ENCODE peak calls at places on chromosomes 5 and 9, in seven cellular contexts. L is GM12891, W is H1, D is HepG2, F is K562, C is GM12878, N is SK-N-SH. I is an unnamed sample.

GRCh38 chr5:71751422-71751821 is 32.3 kb downstream of the CARTPT start:
- DNase-seq in L (no peak), W (no peak), D (no peak), F (no peak), C (no peak), N (no peak), I (no peak)

GRCh38 chr5:153863941-153864340 is 174.8 kb downstream of the FAM114A2 start:
- DNase-seq in L (no peak), W (no peak), D (no peak), F (no peak), C (no peak), N (no peak), I (no peak)

GRCh38 chr9:21549251-21549765 is 67.2 kb upstream of the IFNE start:
- DNase-seq in L (no peak), W (no peak), D (no peak), F (no peak), C (no peak), N (no peak), I (no peak)

GRCh38 chr5:2608391-2608790 is 143.1 kb downstream of the IRX2 start:
- DNase-seq in L (no peak), W (no peak), D (no peak), F (no peak), C (no peak), N (no peak), I (no peak)

GRCh38 chr5:73412597-73412988 is 36.0 kb downstream of the FOXD1 start:
- DNase-seq in L (no peak), W (no peak), D (no peak), F (no peak), C (no peak), N (no peak), I (no peak)

GRCh38 chr9:70924905-70925547 is 196.4 kb downstream of the TRPM3 start:
- DNase-seq in L (peak), W (no peak), D (peak), F (peak), C (no peak), N (peak), I (no peak)

GRCh38 chr9:115845648-115846312 is 307.8 kb upstream of the PAPPA start:
- DNase-seq in L (no peak), W (no peak), D (no peak), F (no peak), C (no peak), N (no peak), I (no peak)

GRCh38 chr5:38265546-38266179 is 7.3 kb downstream of the EGFLAM start:
- DNase-seq in L (peak), W (peak), D (peak), F (peak), C (no peak), N (peak), I (no peak)

GRCh38 chr5:172274951-172275753 is 8.4 kb downstream of the UBTD2 start:
- DNase-seq in L (no peak), W (peak), D (no peak), F (no peak), C (peak), N (no peak), I (no peak)

GRCh38 chr5:172542651-172543131 is 88.4 kb upstream of the SH3PXD2B start:
- DNase-seq in L (no peak), W (peak), D (no peak), F (no peak), C (no peak), N (no peak), I (no peak)

GRCh38 chr5:31364881-31365636 is 166.8 kb downstream of the DROSHA start:
- DNase-seq in L (no peak), W (no peak), D (no peak), F (no peak), C (no peak), N (no peak), I (no peak)

GRCh38 chr5:173823721-173824567 is 64.2 kb upstream of the CPEB4 start:
- DNase-seq in L (no peak), W (no peak), D (peak), F (no peak), C (no peak), N (no peak), I (no peak)

GRCh38 chr5:28809811-28810750 is 1771.7 kb upstream of the CDH9 start:
- DNase-seq in L (no peak), W (no peak), D (no peak), F (peak), C (no peak), N (peak), I (peak)

GRCh38 chr5:171416160-171417049 is 3.0 kb upstream of the FGF18 start:
- DNase-seq in L (no peak), W (peak), D (no peak), F (no peak), C (no peak), N (no peak), I (no peak)

GRCh38 chr9:84851935-84852585 is 182.5 kb downstream of the NTRK2 start:
- DNase-seq in L (no peak), W (no peak), D (no peak), F (no peak), C (no peak), N (no peak), I (no peak)

GRCh38 chr5:145680744-145681143 is 154.4 kb downstream of the PRELID2 start:
- DNase-seq in L (no peak), W (no peak), D (no peak), F (no peak), C (no peak), N (no peak), I (no peak)

GRCh38 chr9:23669776-23670175 is 156.3 kb downstream of the ELAVL2 start:
- DNase-seq in L (no peak), W (no peak), D (no peak), F (no peak), C (no peak), N (no peak), I (no peak)

GRCh38 chr9:117035546-117035945 is 348.4 kb downstream of the TRIM32 start:
- DNase-seq in L (no peak), W (no peak), D (no peak), F (no peak), C (no peak), N (no peak), I (no peak)

GRCh38 chr9:4590430-4591122 is 71.5 kb upstream of the PLPP6 start:
- DNase-seq in L (no peak), W (no peak), D (no peak), F (no peak), C (no peak), N (no peak), I (no peak)

GRCh38 chr9:93826209-93826608 is 128.9 kb downstream of the BARX1 start:
- DNase-seq in L (no peak), W (peak), D (no peak), F (no peak), C (no peak), N (no peak), I (no peak)

GRCh38 chr5:59187772-59188347 is 605.0 kb downstream of the RAB3C start:
- DNase-seq in L (no peak), W (no peak), D (no peak), F (no peak), C (no peak), N (no peak), I (no peak)

GRCh38 chr5:30040483-30041116 is 1152.9 kb upstream of the CDH6 start:
- DNase-seq in L (peak), W (peak), D (peak), F (peak), C (no peak), N (peak), I (no peak)

DNA sequence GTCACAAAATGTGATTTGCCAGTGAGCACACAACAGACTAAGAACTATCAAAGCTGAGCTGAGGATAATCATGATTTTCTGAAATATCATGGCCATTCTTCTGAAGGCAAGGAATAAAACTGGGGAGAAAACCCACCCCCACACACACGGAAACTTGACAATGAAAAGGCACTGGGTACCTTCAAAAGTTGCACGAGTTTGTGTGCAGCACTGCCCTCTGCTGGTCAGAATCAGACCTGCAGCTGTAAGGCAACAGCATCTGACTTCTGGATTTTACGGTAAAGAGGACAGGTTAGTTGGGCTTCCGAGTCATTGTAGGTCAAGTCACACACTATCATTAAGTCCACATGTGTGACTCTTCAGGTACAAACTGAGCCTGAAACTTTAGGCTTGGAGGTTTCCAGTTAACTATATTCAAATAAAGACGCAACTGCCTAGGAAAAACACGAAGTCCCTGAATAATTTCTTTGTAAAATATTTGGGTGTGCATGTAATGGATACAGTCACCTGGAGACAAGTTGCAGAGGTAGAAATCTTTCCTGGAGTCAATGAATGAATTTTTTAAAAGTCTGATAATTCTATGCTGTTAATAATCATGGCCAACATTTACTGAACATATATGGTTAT is 132.9 kb downstream of the MTX3 start:
- DNase-seq in L (peak), W (peak), D (peak), F (peak), C (peak), N (peak), I (no peak)
- TF ChIP-seq TAF1 in L (no peak), W (no peak), D (no peak), F (no peak), C (no peak), N (no peak), I (no peak)

GRCh38 chr5:107456281-107456715 is 214.4 kb downstream of the EFNA5 start:
- DNase-seq in L (no peak), W (no peak), D (no peak), F (no peak), C (peak), N (no peak), I (no peak)
- TF ChIP-seq TAF1 in L (no peak), W (no peak), D (no peak), F (no peak), C (no peak), N (no peak), I (no peak)

DNA sequence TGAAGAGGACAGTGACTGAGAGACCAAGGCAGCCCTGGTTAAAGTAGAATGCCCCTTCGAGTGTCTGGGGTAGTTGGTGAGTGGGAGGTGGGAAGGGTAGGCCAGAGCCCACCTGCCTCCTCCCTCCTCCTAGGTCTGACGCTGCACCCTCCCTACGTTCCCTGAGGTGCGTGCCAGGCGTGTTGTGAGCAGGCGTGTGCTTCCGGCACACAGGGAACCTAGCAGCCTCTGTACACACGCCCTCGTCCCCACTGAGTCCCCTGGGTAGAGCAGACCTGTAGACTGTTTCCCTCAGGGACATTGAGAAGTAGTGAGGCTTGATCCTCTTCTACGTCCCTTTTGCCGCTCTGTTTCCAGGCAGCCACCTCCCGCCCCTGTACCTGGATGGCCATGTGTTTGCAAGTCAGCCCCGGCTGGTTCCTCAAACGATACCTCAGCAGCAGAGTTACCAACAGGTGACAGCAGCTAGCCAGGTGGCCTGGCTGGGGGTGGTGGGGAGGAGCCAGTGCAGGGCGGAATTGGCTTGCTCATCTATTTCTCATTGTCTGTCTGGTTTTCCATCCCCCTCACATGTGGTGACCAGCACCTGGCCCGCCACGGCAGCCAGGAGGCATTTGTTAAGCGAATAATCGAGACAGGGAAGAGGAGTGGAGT is 16.9 kb upstream of the POMT1 start:
- DNase-seq in L (no peak), W (no peak), D (no peak), F (no peak), C (no peak), N (no peak), I (no peak)
- TF ChIP-seq TAF1 in L (no peak), W (no peak), D (no peak), F (no peak), C (no peak), N (no peak), I (no peak)

GRCh38 chr9:131887680-131888079 is 147.8 kb upstream of the RAPGEF1 start:
- DNase-seq in L (no peak), W (no peak), D (no peak), F (no peak), C (no peak), N (no peak), I (no peak)
- TF ChIP-seq TAF1 in L (no peak), W (no peak), D (no peak), F (no peak), C (no peak), N (no peak), I (no peak)

DNA sequence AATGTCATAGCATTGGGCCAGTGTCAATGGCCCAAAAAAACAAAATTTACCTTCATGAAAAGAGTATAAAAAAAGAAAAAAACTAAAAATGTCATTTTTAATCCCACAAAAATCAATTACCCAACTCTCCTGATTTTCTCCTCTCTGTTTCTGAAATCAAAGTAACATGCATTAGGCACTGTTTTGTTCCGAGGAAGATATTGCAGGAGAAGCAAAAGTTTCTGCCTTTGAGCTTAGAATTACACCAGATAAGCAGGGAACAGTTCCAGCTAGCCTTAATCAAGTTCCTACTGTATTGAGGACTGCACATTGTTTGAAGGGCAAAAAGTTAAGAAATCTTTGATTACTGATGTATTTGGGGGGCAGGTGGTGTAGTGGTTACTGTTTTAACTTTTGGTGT is 1.1 kb upstream of the PRKAA1 start:
- DNase-seq in L (no peak), W (no peak), D (no peak), F (no peak), C (no peak), N (no peak), I (no peak)
- TF ChIP-seq TAF1 in L (no peak), W (no peak), D (no peak), F (no peak), C (no peak), N (no peak), I (no peak)

GRCh38 chr9:35338561-35339274 is 151.2 kb upstream of the RUSC2 start:
- DNase-seq in L (no peak), W (no peak), D (no peak), F (no peak), C (no peak), N (no peak), I (no peak)

GRCh38 chr9:35341585-35341984 is 148.3 kb upstream of the RUSC2 start:
- DNase-seq in L (no peak), W (no peak), D (no peak), F (no peak), C (no peak), N (no peak), I (no peak)

GRCh38 chr9:35341021-35341420 is 148.9 kb upstream of the RUSC2 start:
- DNase-seq in L (no peak), W (no peak), D (no peak), F (no peak), C (no peak), N (no peak), I (no peak)

GRCh38 chr9:35340046-35340445 is 149.9 kb upstream of the RUSC2 start:
- DNase-seq in L (no peak), W (no peak), D (no peak), F (no peak), C (no peak), N (peak), I (no peak)

DNA sequence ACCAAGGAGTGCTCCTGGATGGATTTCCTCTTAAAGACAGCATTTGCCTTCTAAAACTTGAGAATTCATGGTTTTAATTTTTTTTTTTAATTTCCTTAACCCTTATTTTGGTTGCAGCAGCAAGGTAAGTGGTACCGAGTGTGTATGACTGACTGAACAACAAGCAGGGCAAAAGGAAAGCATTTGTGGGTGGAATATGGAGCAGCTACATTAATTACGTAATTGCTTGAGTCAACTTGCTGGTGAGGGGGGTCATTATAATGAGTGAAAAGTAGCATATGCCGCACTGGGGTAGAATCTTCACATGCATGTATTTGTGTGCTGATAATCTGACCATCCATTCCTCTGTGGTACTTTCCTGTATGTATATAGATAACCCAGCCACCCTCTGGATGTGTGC is 147.7 kb upstream of the RUSC2 start:
- DNase-seq in L (no peak), W (no peak), D (no peak), F (no peak), C (no peak), N (no peak), I (no peak)
- TF ChIP-seq TAF1 in L (no peak), W (no peak), D (no peak), F (no peak), C (no peak), N (no peak), I (no peak)

GRCh38 chr9:127122176-127123151 is at the start of gene ANGPTL2:
- DNase-seq in L (peak), W (peak), D (peak), F (peak), C (no peak), N (peak), I (no peak)
- TF ChIP-seq TAF1 in L (no peak), W (peak), D (no peak), F (no peak), C (no peak), N (peak), I (no peak)

GRCh38 chr5:68239485-68239884 is 23.9 kb downstream of the PIK3R1 start:
- DNase-seq in L (peak), W (no peak), D (peak), F (no peak), C (no peak), N (peak), I (peak)
- TF ChIP-seq TAF1 in L (no peak), W (no peak), D (no peak), F (no peak), C (no peak), N (no peak), I (no peak)

I was measured in GM12892.